ENCODE peak calls at places on chromosomes 11 and 22, in eight cellular contexts. H is transverse colon, Z is heart right ventricle, T is SJCRH30, M is upper lobe of right lung, A is A673, R is tibial artery, G is psoas muscle. K is an unnamed sample.

GRCh38 chr11:119699227-119699626 is 29.8 kb downstream of the NECTIN1 start:
- DNase-seq in H (peak; percentile 85), Z (peak; percentile 88), T (no peak), M (peak; percentile 71), A (no peak), R (peak; percentile 88), G (peak; percentile 65), K (no peak)

GRCh38 chr11:111776398-111777093 is 10.4 kb upstream of the PPP2R1B start:
- DNase-seq in H (no peak), Z (no peak), T (no peak), M (no peak), A (no peak), R (no peak), G (no peak), K (no peak)

GRCh38 chr22:33409134-33409533 is 351.0 kb upstream of the SYN3 start:
- DNase-seq in H (no peak), Z (no peak), T (no peak), M (no peak), A (no peak), R (no peak), G (no peak), K (no peak)

GRCh38 chr22:27084130-27084529 is 426.7 kb downstream of the MIAT start:
- DNase-seq in H (no peak), Z (no peak), T (no peak), M (no peak), A (no peak), R (no peak), G (no peak), K (no peak)

GRCh38 chr22:37741312-37741795 is 44.5 kb downstream of the TRIOBP start:
- DNase-seq in H (peak; percentile 81), Z (peak; percentile 86), T (peak; percentile 77), M (peak; percentile 85), A (peak; percentile 86), R (peak; percentile 91), G (peak; percentile 82), K (no peak)

GRCh38 chr11:23730307-23730998 is 766.4 kb upstream of the LUZP2 start:
- DNase-seq in H (no peak), Z (no peak), T (no peak), M (no peak), A (no peak), R (no peak), G (no peak), K (no peak)

GRCh38 chr11:45391168-45391850 is 105.2 kb upstream of the SYT13 start:
- DNase-seq in H (no peak), Z (no peak), T (no peak), M (peak; percentile 19), A (no peak), R (no peak), G (no peak), K (no peak)

GRCh38 chr11:103433976-103434375 is 324.8 kb downstream of the DYNC2H1 start:
- DNase-seq in H (no peak), Z (no peak), T (no peak), M (no peak), A (peak; percentile 4), R (no peak), G (no peak), K (no peak)

GRCh38 chr11:128814856-128815705 is 52.0 kb downstream of the KCNJ1 start:
- DNase-seq in H (peak; percentile 19), Z (peak; percentile 80), T (peak; percentile 87), M (no peak), A (peak; percentile 81), R (no peak), G (peak; percentile 56), K (no peak)

GRCh38 chr11:111531687-111532364 is 8.7 kb upstream of the LAYN start:
- DNase-seq in H (no peak), Z (no peak), T (peak; percentile 5), M (no peak), A (peak; percentile 80), R (no peak), G (no peak), K (no peak)

GRCh38 chr11:3007404-3008010 is 15.4 kb upstream of the NAP1L4 start:
- DNase-seq in H (no peak), Z (no peak), T (no peak), M (peak; percentile 61), A (no peak), R (peak; percentile 49), G (no peak), K (no peak)

GRCh38 chr11:3008746-3009336 is 16.7 kb upstream of the NAP1L4 start:
- DNase-seq in H (no peak), Z (no peak), T (no peak), M (peak; percentile 55), A (no peak), R (peak; percentile 23), G (no peak), K (no peak)

GRCh38 chr11:3010004-3010403 is 17.9 kb upstream of the NAP1L4 start:
- DNase-seq in H (no peak), Z (no peak), T (no peak), M (no peak), A (no peak), R (peak; percentile 67), G (no peak), K (no peak)

GRCh38 chr11:3010521-3011275 is 18.6 kb upstream of the NAP1L4 start:
- DNase-seq in H (no peak), Z (no peak), T (peak; percentile 31), M (no peak), A (no peak), R (no peak), G (no peak), K (no peak)

DNA sequence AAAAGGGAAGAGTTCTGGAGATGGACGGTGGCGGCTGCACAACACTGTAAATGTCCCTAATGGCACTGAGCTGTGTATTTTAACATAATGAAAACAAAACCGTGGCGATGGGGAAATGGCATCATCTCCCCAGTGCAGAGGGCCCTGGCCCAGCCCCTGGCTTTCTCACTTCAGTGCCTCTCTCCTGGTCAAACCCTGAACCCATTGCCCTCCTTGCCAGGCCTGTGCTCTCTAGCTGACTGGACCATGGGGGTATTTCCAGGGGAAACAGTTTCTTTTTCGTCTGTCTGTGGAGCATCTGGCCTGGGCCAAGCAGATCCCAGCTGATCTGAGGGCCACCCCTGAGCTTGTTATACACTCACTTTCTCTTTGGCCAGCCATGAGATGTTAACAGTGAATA is 17.4 kb upstream of the NAP1L4 start:
- DNase-seq in H (no peak), Z (no peak), T (no peak), M (peak; percentile 41), A (no peak), R (peak; percentile 58), G (no peak), K (no peak)
- H3K36me3 ChIP-seq in H (no peaks in the 10 kb centered on the region), Z (peaks cover 5% of the 10 kb centered on the region), T (peaks cover 9% of the 10 kb centered on the region), M (peaks cover 70% of the 10 kb centered on the region), A (peaks cover 38% of the 10 kb centered on the region), R (peaks cover 66% of the 10 kb centered on the region), G (peaks cover 6% of the 10 kb centered on the region), K (peaks cover 29% of the 10 kb centered on the region)

DNA sequence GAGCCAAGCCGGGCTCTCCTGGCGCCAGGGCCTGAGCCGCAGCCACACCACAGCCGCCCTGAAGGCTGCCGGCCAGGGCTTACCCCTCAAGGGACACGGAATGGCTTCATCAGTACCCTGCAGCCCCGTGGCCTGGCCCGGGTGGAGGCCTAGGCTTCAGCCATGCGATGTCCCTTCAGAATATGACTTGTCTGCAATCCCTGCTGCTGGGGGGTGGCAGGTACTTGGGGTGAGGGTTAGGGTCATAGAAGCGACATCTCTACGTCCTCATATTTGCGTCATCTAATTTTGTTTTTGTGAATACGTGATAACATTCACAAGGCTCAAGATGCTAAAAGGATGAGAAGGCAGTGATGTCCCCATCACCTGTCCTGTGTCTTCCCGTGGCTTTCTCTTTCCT is 6.4 kb downstream of the CCND1 start:
- DNase-seq in H (no peak), Z (no peak), T (no peak), M (peak; percentile 56), A (peak; percentile 74), R (no peak), G (no peak), K (no peak)
- H3K4me1 ChIP-seq in H (peaks cover 19% of the 10 kb centered on the region), Z (peaks cover 21% of the 10 kb centered on the region), T (peaks cover 4% of the 10 kb centered on the region), M (peaks cover 15% of the 10 kb centered on the region), A (peaks cover 72% of the 10 kb centered on the region), R (no peaks in the 10 kb centered on the region), G (no peaks in the 10 kb centered on the region), K (peaks cover 9% of the 10 kb centered on the region)

DNA sequence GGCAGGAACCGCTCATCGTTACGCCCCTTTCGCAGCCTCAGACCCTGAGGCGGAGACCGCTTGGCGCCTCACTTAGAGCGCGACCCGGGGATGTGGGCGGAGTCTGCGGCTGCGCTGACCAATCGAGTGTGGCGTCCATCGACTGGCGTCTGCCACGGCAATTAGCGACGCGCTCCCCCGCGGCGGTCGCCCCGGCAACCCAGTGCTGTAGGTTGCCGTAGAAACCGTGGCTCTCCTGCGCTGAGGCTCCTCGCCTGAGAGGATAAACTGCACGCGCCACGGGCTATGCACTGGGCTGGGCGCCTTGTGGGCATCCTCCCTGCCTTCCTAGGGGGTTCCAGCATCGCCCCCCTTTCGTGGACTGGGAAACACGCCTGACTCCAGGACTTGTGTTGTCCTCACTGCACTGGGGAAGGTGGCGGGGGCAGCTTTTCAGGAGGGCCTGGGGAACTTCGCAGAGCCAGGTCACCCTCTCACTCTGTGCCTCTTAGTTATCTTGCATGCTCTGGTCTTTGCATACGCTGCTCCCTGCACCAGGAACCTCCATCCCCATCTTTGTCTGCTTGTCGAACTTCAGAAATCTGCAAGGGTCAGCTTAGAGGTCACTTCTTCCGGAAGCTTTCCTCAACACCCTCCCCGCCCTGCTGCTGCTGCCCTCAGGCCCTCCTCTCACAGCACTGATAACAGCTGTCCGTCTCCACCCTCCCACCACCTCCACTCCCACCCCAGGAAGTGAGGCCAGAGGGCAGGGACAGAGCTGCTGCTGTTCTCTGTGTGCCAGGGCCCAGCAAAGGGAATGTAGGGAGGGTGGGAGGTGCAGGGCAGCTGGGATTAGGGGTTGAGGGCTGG is 539 bp upstream of the P2RX6 start:
- DNase-seq in H (peak; percentile 89), Z (peak; percentile 91), T (peak; percentile 98), M (peak; percentile 90), A (peak; percentile 97), R (peak; percentile 86), G (peak; percentile 90), K (peak; percentile 79)
- H3K27ac ChIP-seq in H (peak overlapping the region; percentile 58), Z (peak overlapping the region; percentile 49), T (peak overlapping the region; percentile 95), M (peak overlapping the region; percentile 70), A (peak overlapping the region; percentile 32), R (peak overlapping the region; percentile 66), G (peak overlapping the region; percentile 85), K (peak overlapping the region; percentile 65)

GRCh38 chr11:67289226-67289650 is at the start of gene ANKRD13D:
- DNase-seq in H (no peak), Z (no peak), T (no peak), M (no peak), A (no peak), R (no peak), G (no peak), K (no peak)

GRCh38 chr11:67292671-67293070 is 3.6 kb downstream of the ANKRD13D start:
- DNase-seq in H (no peak), Z (no peak), T (no peak), M (no peak), A (no peak), R (no peak), G (no peak), K (no peak)

GRCh38 chr11:67289651-67290479 is 762 bp downstream of the ANKRD13D start:
- DNase-seq in H (no peak), Z (no peak), T (no peak), M (no peak), A (no peak), R (no peak), G (peak; percentile 40), K (no peak)

GRCh38 chr11:67291481-67292381 is 2.6 kb downstream of the ANKRD13D start:
- DNase-seq in H (no peak), Z (no peak), T (no peak), M (peak; percentile 63), A (no peak), R (no peak), G (peak; percentile 17), K (no peak)

DNA sequence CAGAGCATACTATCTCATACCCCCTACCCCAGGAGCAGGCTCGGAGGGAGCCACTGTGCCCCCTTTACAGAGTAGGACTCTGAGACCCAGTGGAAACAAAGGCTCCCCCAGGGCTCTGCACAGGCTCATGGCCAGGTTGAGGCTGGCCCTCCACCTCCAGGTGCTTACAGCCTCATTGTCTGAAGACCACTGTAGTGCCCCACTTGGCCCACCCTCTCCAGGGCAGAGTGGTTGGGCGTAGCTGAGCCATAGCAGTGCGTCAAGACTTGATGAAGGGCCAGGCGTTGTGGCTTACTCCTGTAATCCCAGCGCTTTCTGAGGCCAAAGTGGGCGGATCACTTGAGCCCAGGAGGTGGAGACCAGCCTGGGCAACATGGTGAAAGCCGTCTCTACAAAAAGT is 1.7 kb downstream of the ANKRD13D start:
- DNase-seq in H (no peak), Z (no peak), T (no peak), M (peak; percentile 55), A (no peak), R (no peak), G (peak; percentile 66), K (no peak)
- H3K36me3 ChIP-seq in H (no peaks in the 10 kb centered on the region), Z (no peaks in the 10 kb centered on the region), T (peaks cover 33% of the 10 kb centered on the region), M (peaks cover 33% of the 10 kb centered on the region), A (peaks cover 67% of the 10 kb centered on the region), R (peaks cover 21% of the 10 kb centered on the region), G (no peaks in the 10 kb centered on the region), K (peaks cover 40% of the 10 kb centered on the region)